ENCODE peak calls at places on chromosome 9, in ten cellular contexts. H is naive thymus-derived CD8-positive, alpha-beta T cell; B is effector memory CD8-positive, alpha-beta T cell; T is upper lobe of right lung; W is left cardiac atrium; J is A549; U is SK-N-SH treated with all-trans-retinoic acid at 6 μM for 48 hours; L is Panc1; N is CD8-positive, alpha-beta T cell; K is activated CD8-positive, alpha-beta T cell treated with anti-CD3 and anti-CD28 coated beads for 36 hours. Q is an unnamed sample.

GRCh38 chr9:75385236-75385635 is 296.9 kb downstream of the OSTF1 start:
- ATAC-seq in H (no peak), B (no peak), T (no peak), W (no peak), J (no peak), U (no peak), L (no peak), N (no peak), K (no peak), Q (no peak)

GRCh38 chr9:73200694-73201432 is 49.2 kb downstream of the ANXA1 start:
- ATAC-seq in H (peak; percentile 39), B (peak; percentile 58), T (peak; percentile 48), W (no peak), J (peak; percentile 70), U (peak; percentile 91), L (no peak), N (no peak), K (no peak), Q (no peak)

GRCh38 chr9:126080641-126081040 is 246.0 kb upstream of the MVB12B start:
- ATAC-seq in H (no peak), B (no peak), T (no peak), W (no peak), J (no peak), U (no peak), L (no peak), N (no peak), K (no peak), Q (no peak)

GRCh38 chr9:84170521-84171141 is 169.9 kb downstream of the SLC28A3 start:
- ATAC-seq in H (no peak), B (no peak), T (peak; percentile 83), W (peak; percentile 97), J (peak; percentile 58), U (peak; percentile 98), L (peak; percentile 89), N (no peak), K (no peak), Q (no peak)

GRCh38 chr9:37283730-37284235 is 138.7 kb upstream of the GRHPR start:
- ATAC-seq in H (no peak), B (no peak), T (no peak), W (no peak), J (peak; percentile 79), U (peak; percentile 82), L (peak; percentile 81), N (no peak), K (peak; percentile 47), Q (peak; percentile 68)

GRCh38 chr9:97487107-97487506 is 14.4 kb upstream of the TMOD1 start:
- ATAC-seq in H (no peak), B (no peak), T (peak; percentile 64), W (no peak), J (peak; percentile 50), U (no peak), L (peak; percentile 58), N (no peak), K (no peak), Q (no peak)

GRCh38 chr9:37239224-37239859 is 119.0 kb downstream of the ZCCHC7 start:
- ATAC-seq in H (no peak), B (no peak), T (no peak), W (no peak), J (no peak), U (no peak), L (peak; percentile 43), N (no peak), K (no peak), Q (no peak)

GRCh38 chr9:17862081-17862480 is 283.2 kb downstream of the SH3GL2 start:
- ATAC-seq in H (no peak), B (no peak), T (no peak), W (peak; percentile 60), J (no peak), U (no peak), L (no peak), N (no peak), K (no peak), Q (no peak)

GRCh38 chr9:31034311-31034710 is 1350.1 kb upstream of the ACO1 start:
- ATAC-seq in H (no peak), B (no peak), T (no peak), W (no peak), J (no peak), U (peak; percentile 70), L (no peak), N (no peak), K (no peak), Q (no peak)

GRCh38 chr9:97863314-97863713 is 10.3 kb downstream of the FOXE1 start:
- ATAC-seq in H (no peak), B (no peak), T (no peak), W (no peak), J (no peak), U (no peak), L (no peak), N (no peak), K (no peak), Q (no peak)

Q was measured in stimulated activated memory B cell treated with anti-CD40 and anti-IgM and Interleukin-4, amounts not matched to agents 10 μg/mL and 1 μg/mL and 100 μg/mL, for 72 hours.